ENCODE peak calls at places on chromosomes 4 and X, in four cellular contexts. R, U, A and M are unnamed samples.

GRCh38 chr4:177442623-177443155 is 452 bp upstream of the AGA start:
- DNase-seq in R (peak; percentile 16), U (no peak), A (peak; percentile 38), M (no peak)

GRCh38 chr4:77817304-77818076 is 1.7 kb downstream of the CNOT6L start:
- DNase-seq in R (no peak), U (no peak), A (no peak), M (no peak)

GRCh38 chr4:46211406-46211805 is 87.6 kb upstream of the GABRG1 start:
- DNase-seq in R (no peak), U (no peak), A (no peak), M (no peak)

GRCh38 chr4:4267981-4268380 is 20.0 kb upstream of the TMEM128 start:
- DNase-seq in R (no peak), U (no peak), A (no peak), M (no peak)

GRCh38 chr4:141195095-141195707 is 25.5 kb upstream of the ZNF330 start:
- DNase-seq in R (no peak), U (no peak), A (no peak), M (no peak)

GRCh38 chr4:140952709-140953108 is 180.6 kb downstream of the RNF150 start:
- DNase-seq in R (no peak), U (no peak), A (no peak), M (no peak)

GRCh38 chr4:791201-791865 is 34.6 kb downstream of the CPLX1 start:
- DNase-seq in R (no peak), U (no peak), A (no peak), M (no peak)

GRCh38 chr4:71992571-71992970 is 39.2 kb upstream of the NPFFR2 start:
- DNase-seq in R (no peak), U (no peak), A (no peak), M (no peak)

GRCh38 chr4:143302526-143302925 is 34.1 kb upstream of the GAB1 start:
- DNase-seq in R (no peak), U (no peak), A (no peak), M (no peak)

GRCh38 chr4:103996637-103997036 is 276.9 kb upstream of the TACR3 start:
- DNase-seq in R (no peak), U (peak; percentile 29), A (no peak), M (no peak)

GRCh38 chr4:74042681-74043080 is 4.2 kb upstream of the CXCL3 start:
- DNase-seq in R (no peak), U (no peak), A (no peak), M (no peak)

GRCh38 chr4:42398448-42399355 is 1.4 kb downstream of the SHISA3 start:
- DNase-seq in R (no peak), U (no peak), A (no peak), M (no peak)

GRCh38 chrX:155745792-155746191 is 133.0 kb upstream of the TMLHE start:
- DNase-seq in R (no peak), U (no peak), A (no peak), M (no peak)

GRCh38 chrX:119655125-119655524 is 37.8 kb downstream of the SEPTIN6 start:
- DNase-seq in R (peak; percentile 36), U (no peak), A (no peak), M (no peak)

GRCh38 chr4:44447563-44448504 is 775 bp downstream of the KCTD8 start:
- DNase-seq in R (peak; percentile 27), U (no peak), A (no peak), M (no peak)

GRCh38 chr4:151624606-151625565 is 135.9 kb downstream of the GATB start:
- DNase-seq in R (no peak), U (no peak), A (no peak), M (no peak)

GRCh38 chrX:33133320-33133719 is 78.0 kb downstream of the DMD start:
- DNase-seq in R (no peak), U (no peak), A (no peak), M (no peak)

GRCh38 chr4:3865986-3866812 is 100.0 kb downstream of the ADRA2C start:
- DNase-seq in R (peak; percentile 27), U (no peak), A (no peak), M (no peak)

GRCh38 chrX:112108145-112108544 is 25.6 kb upstream of the TRPC5 start:
- DNase-seq in R (no peak), U (no peak), A (no peak), M (no peak)

GRCh38 chr4:113555868-113556267 is 205.7 kb downstream of the CAMK2D start:
- DNase-seq in R (no peak), U (no peak), A (no peak), M (no peak)

GRCh38 chr4:124202106-124202505 is 510.4 kb downstream of the ANKRD50 start:
- DNase-seq in R (no peak), U (no peak), A (no peak), M (no peak)

GRCh38 chrX:41449615-41450014 is 2.5 kb downstream of the NYX start:
- DNase-seq in R (no peak), U (no peak), A (no peak), M (no peak)

GRCh38 chr4:54800831-54801530 is 143.2 kb downstream of the KIT start:
- DNase-seq in R (no peak), U (no peak), A (no peak), M (no peak)
- TF ChIP-seq TAF1 in R (no peak), U (no peak), A (no peak), M (no peak)

DNA sequence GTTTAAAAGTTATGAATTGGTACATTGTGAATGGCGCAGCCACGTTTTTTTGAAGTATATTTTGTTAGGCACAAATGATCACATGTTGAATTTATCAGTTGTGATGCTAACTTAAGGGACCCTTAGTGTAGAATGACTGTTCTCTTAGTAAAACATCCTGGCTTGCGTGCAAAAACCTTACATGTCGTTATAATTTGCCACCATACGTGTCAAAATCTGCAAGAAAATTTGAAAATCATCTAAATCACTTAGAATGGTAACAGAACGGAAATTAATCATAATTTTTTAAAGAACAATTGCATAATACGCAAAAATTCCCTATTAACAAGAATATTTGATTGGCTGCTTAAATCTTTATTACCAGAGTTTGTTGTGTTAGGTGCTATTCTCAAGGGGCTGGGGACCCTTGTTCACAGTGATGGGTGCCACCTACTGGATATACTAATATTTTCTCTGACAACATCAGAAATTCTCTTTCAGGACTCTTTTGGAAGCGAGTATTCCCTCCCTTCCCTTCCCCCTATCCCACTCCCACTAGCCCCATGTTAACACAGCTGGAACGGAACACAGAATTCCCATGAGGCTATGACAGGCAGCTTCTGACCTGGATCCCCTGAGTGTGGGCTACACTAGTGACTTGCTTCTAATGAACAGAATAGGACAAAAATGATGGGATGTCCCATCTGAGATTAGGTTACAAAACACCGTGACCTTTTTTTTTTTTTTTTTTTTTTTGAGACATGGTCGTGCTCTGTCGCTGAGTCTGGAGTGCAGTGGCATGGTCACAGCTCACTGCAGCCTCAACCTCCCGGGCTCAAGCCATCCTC is 71.8 kb downstream of the SUPT20HL2 start:
- DNase-seq in R (peak; percentile 71), U (no peak), A (no peak), M (no peak)
- TF ChIP-seq TAF1 in R (no peak), U (no peak), A (no peak), M (no peak)

GRCh38 chr4:139740121-139740520 is 74.5 kb downstream of the MGST2 start:
- DNase-seq in R (no peak), U (no peak), A (no peak), M (no peak)

GRCh38 chr4:139738846-139739613 is 73.4 kb downstream of the MGST2 start:
- DNase-seq in R (no peak), U (no peak), A (no peak), M (no peak)

GRCh38 chr4:139744232-139744631 is 78.6 kb downstream of the MGST2 start:
- DNase-seq in R (no peak), U (no peak), A (no peak), M (no peak)

GRCh38 chr4:139743027-139743426 is 77.4 kb downstream of the MGST2 start:
- DNase-seq in R (no peak), U (no peak), A (no peak), M (no peak)

GRCh38 chr4:139740531-139741041 is 75.0 kb downstream of the MGST2 start:
- DNase-seq in R (peak; percentile 72), U (no peak), A (no peak), M (no peak)
- TF ChIP-seq TAF1 in R (no peak), U (no peak), A (no peak), M (no peak)

DNA sequence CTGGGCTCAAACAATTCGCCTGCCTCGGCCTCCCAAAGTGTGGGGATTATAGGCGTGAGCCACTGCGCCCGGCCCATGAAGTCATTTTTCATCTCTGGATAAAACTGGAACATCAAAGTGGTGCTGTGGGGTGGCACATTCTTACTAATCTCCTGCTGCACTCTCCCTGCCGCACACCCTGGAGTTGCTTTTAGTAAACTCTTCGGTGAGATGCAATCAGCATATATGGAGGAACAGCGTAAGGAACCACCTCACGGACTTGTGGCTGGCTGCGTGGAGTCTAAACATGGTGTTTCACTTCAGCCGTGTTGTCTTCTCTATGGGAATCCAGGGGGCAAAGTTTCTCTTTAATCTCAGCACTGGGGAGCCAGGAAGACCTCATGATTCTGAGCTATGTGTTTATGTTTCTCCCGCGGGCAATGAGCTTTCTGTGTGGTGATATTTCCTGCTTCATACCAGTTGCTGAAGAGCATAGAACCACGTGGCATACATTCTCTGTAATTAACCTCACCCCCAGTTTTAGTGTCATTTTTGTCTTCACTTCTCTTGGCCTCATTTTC is 2.1 kb upstream of the RHOH start:
- DNase-seq in R (peak; percentile 23), U (no peak), A (no peak), M (no peak)
- TF ChIP-seq TAF1 in R (no peak), U (no peak), A (peak; percentile 72), M (peak; percentile 74)

GRCh38 chr4:184668096-184668495 is 18.6 kb downstream of the PRIMPOL start:
- DNase-seq in R (no peak), U (no peak), A (no peak), M (no peak)

GRCh38 chr4:184666670-184667069 is 17.1 kb downstream of the PRIMPOL start:
- DNase-seq in R (no peak), U (no peak), A (no peak), M (no peak)

GRCh38 chr4:184660978-184661377 is 11.4 kb downstream of the PRIMPOL start:
- DNase-seq in R (no peak), U (no peak), A (no peak), M (no peak)

GRCh38 chr4:184668511-184669114 is 19.1 kb downstream of the PRIMPOL start:
- DNase-seq in R (no peak), U (no peak), A (no peak), M (no peak)

GRCh38 chr4:184664445-184665210 is 15.1 kb downstream of the PRIMPOL start:
- DNase-seq in R (peak; percentile 32), U (no peak), A (no peak), M (no peak)
- TF ChIP-seq TAF1 in R (no peak), U (no peak), A (no peak), M (no peak)

GRCh38 chr4:68326146-68326545 is 23.7 kb downstream of the YTHDC1 start:
- DNase-seq in R (peak; percentile 32), U (no peak), A (no peak), M (no peak)

GRCh38 chr4:68319040-68319439 is 30.9 kb downstream of the YTHDC1 start:
- DNase-seq in R (no peak), U (no peak), A (no peak), M (no peak)

DNA sequence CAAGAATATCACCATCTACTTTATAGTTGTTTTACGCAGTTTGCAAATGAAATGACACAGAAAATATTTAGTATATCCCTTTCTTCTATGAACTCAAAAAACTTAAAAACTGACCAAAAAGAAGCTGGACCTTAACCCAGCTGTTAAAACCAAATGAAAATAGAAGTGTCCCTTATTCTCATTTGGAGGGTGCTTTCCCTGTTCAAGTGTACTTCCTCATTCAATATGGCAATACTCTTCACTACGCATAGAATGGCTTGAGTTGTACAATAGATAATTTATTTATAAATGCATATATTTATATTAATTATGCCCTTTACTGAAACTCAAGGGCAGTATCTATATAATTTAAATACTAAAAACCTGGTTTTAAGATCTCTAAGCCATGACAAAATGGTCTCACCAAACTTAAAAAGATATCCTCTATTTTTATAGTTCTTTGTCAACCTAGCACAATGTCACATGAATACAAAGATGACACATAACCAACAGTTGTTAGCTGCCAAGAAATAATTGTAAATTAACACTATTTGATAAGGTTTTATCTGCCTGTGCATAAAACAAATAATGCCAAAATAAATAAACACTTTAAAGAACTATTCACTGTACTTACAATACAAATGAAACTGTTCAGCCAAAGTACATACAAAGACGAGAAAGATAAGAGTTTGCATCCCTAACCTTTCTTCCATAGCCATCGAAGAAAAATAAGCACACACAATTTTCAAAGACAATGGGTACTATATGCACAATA is 25.2 kb downstream of the YTHDC1 start:
- DNase-seq in R (no peak), U (no peak), A (no peak), M (no peak)
- TF ChIP-seq TAF1 in R (no peak), U (no peak), A (no peak), M (no peak)